ENCODE peak calls at places on chromosomes 2 and 18, in ten cellular contexts. K is kidney tubule cell; V is amygdala; W is stimulated activated effector memory CD8-positive, alpha-beta T cell treated with anti-CD3 and anti-CD28 coated beads, Interleukin-12 subunit alpha, Interleukin-12 subunit beta, amount 100 ng/mL, for 72 hours; Z is effector CD4-positive, alpha-beta T cell; Q is stimulated activated CD4-positive, alpha-beta T cell treated with anti-CD3 and anti-CD28 coated beads, Interleukin-4, amount 100 ng/mL, for 48 hours; M is occipital lobe; N is dorsolateral prefrontal cortex; Y is T-helper 22 cell; X is psoas muscle. L is an unnamed sample.

GRCh38 chr2:142841788-142842187 is 35.7 kb upstream of the KYNU start:
- DNase-seq in M (no peak), Y (no peak), W (no peak), V (no peak), N (no peak), Z (no peak), Q (no peak), K (no peak), X (no peak), L (no peak)

GRCh38 chr2:222753251-222753824 is 81.9 kb downstream of the MOGAT1 start:
- DNase-seq in V (no peak), Z (no peak), W (no peak), Y (no peak), Q (no peak), N (no peak), M (no peak), K (no peak), X (no peak), L (no peak)

GRCh38 chr2:222040333-222040732 is 258.5 kb downstream of the PAX3 start:
- DNase-seq in W (no peak), M (no peak), Z (no peak), Q (no peak), V (no peak), Y (no peak), X (no peak), N (no peak), K (no peak), L (no peak)

GRCh38 chr18:23825978-23826405 is 136.7 kb downstream of the LAMA3 start:
- DNase-seq in Z (no peak), V (peak), M (peak), X (peak), Q (no peak), W (no peak), Y (no peak), N (peak), K (peak), L (no peak)

GRCh38 chr2:225895126-225895525 is 495.6 kb downstream of the NYAP2 start:
- DNase-seq in V (no peak), Q (no peak), Z (no peak), K (peak), M (no peak), W (no peak), Y (no peak), X (no peak), N (no peak), L (no peak)

GRCh38 chr18:50751490-50751889 is 68.3 kb downstream of the MRO start:
- DNase-seq in M (no peak), K (no peak), N (no peak), W (no peak), Y (no peak), X (no peak), V (no peak), Z (no peak), Q (no peak), L (no peak)

GRCh38 chr18:79568543-79569205 is 110.9 kb upstream of the CTDP1 start:
- DNase-seq in M (no peak), X (no peak), W (no peak), K (no peak), N (no peak), Y (no peak), Z (no peak), V (no peak), Q (no peak), L (no peak)

GRCh38 chr18:57801379-57802165 is 1.5 kb downstream of the ATP8B1 start:
- DNase-seq in X (no peak), Y (no peak), K (peak), Z (no peak), M (no peak), V (no peak), N (no peak), W (no peak), Q (no peak), L (no peak)

L was measured in CMK.